ENCODE peak calls at places on chromosomes 11 and 22, in eight cellular contexts. Z is mammary epithelial cell, V is HCT116, B is SK-N-SH, C is OCI-LY7, A is Karpas-422, L is PC-3, R is IMR-90. P is an unnamed sample.

GRCh38 chr11:19679952-19680823 is 32.4 kb upstream of the NAV2 start:
- DNase-seq in C (no peak), L (peak; percentile 97), Z (peak; percentile 97), R (peak; percentile 99), V (peak; percentile 75), B (peak; percentile 60), A (no peak), P (peak; percentile 26)

GRCh38 chr11:36026315-36026968 is 82.6 kb downstream of the LDLRAD3 start:
- DNase-seq in C (no peak), B (no peak), Z (no peak), L (no peak), V (no peak), A (no peak), R (no peak), P (no peak)

GRCh38 chr11:35555238-35555887 is 29.9 kb upstream of the PAMR1 start:
- DNase-seq in V (no peak), A (no peak), C (no peak), Z (no peak), R (peak; percentile 66), B (no peak), L (no peak), P (no peak)

GRCh38 chr11:114362958-114363357 is 37.4 kb downstream of the C11orf71 start:
- DNase-seq in A (no peak), L (no peak), V (no peak), B (no peak), C (no peak), Z (no peak), R (no peak), P (no peak)

GRCh38 chr11:121473064-121473777 is 20.5 kb upstream of the SORL1-AS1 start:
- DNase-seq in Z (peak; percentile 45), A (no peak), C (no peak), L (no peak), V (no peak), B (no peak), R (peak; percentile 73), P (no peak)

GRCh38 chr11:61961570-61962212 is 5.7 kb downstream of the FTH1 start:
- DNase-seq in R (no peak), V (no peak), B (no peak), C (no peak), A (no peak), Z (peak; percentile 12), L (peak; percentile 35), P (no peak)

GRCh38 chr11:87036756-87037449 is 831 bp upstream of the TMEM135 start:
- DNase-seq in B (no peak), R (no peak), L (peak; percentile 51), Z (no peak), V (no peak), A (peak; percentile 73), C (peak; percentile 31), P (no peak)

GRCh38 chr22:23906641-23907040 is 12.5 kb downstream of the MIF start:
- DNase-seq in V (no peak), B (no peak), L (no peak), A (no peak), C (no peak), Z (no peak), R (no peak), P (no peak)

GRCh38 chr11:64874841-64875240 is 3.6 kb downstream of the EHD1 start:
- DNase-seq in C (no peak), V (no peak), R (no peak), L (no peak), A (no peak), B (no peak), Z (no peak), P (no peak)

GRCh38 chr22:43425976-43426785 is 14.4 kb downstream of the MPPED1 start:
- DNase-seq in A (no peak), C (no peak), Z (no peak), V (no peak), R (no peak), L (no peak), B (no peak), P (no peak)

GRCh38 chr22:43429426-43429825 is 17.6 kb downstream of the MPPED1 start:
- DNase-seq in V (no peak), C (no peak), B (no peak), L (no peak), R (no peak), Z (no peak), A (no peak), P (no peak)

GRCh38 chr22:43426816-43427215 is 15.0 kb downstream of the MPPED1 start:
- DNase-seq in C (no peak), V (no peak), A (no peak), Z (no peak), R (no peak), L (no peak), B (no peak), P (no peak)

GRCh38 chr22:43427296-43428004 is 15.6 kb downstream of the MPPED1 start:
- DNase-seq in A (no peak), L (no peak), V (no peak), B (no peak), R (no peak), Z (no peak), C (no peak), P (no peak)

DNA sequence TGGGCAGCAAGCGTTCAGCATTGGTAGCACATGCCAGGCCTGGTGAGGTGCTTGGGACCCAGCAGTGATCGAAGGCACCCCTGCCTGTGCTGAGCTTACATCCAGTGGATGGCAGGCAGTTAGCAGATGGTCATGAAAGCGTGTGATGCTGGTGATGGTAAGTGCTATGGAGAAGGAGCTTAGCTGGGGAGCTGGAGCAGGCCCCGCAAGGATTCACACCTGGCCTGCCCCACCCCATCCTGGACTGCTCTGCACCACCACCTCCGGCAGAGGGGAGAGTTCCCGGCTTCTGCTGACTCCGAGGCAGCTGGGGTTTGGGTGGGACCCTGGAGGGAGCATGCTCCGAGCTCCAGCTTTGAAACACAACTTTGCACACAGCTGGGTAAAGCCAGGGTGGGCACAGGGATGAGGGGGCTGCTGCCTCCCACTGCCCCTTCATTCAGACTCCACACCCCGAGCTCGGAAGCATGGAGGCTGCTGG is 16.2 kb downstream of the MPPED1 start:
- DNase-seq in L (no peak), V (no peak), Z (no peak), R (no peak), A (no peak), B (no peak), C (no peak), P (no peak)
- H4K20me1 ChIP-seq in L (no peaks in the 10 kb centered on the region), V (no peaks in the 10 kb centered on the region), Z (no peaks in the 10 kb centered on the region), R (no peaks in the 10 kb centered on the region), A (no peaks in the 10 kb centered on the region), B (no peaks in the 10 kb centered on the region), C (no peaks in the 10 kb centered on the region), P (peaks cover 2% of the 10 kb centered on the region)

DNA sequence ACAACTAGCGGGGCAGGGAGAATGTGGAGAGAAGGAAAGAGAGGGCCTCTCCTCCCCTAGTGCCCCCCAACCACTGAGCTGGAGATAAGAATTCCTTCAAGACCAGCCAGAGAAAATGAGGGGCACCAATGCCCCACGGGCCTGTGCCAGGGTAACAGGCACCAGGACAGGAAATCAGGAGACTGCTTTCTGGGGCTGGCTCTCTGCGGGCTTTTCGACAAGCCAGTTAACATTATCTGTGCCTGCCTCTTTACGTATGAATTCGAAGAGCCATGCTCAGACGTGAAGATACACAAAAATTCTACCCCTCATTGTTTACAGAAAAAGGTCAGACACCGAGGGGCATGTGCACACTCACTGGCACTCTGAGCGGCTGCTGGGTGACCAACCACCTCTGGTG is 52.1 kb downstream of the MYH9 start:
- DNase-seq in V (no peak), L (no peak), Z (no peak), A (no peak), R (no peak), B (no peak), C (no peak), P (no peak)
- H4K20me1 ChIP-seq in V (no peaks in the 10 kb centered on the region), L (peaks cover 28% of the 10 kb centered on the region), Z (no peaks in the 10 kb centered on the region), A (peaks cover 8% of the 10 kb centered on the region), R (peaks cover 88% of the 10 kb centered on the region), B (peaks cover 34% of the 10 kb centered on the region), C (no peaks in the 10 kb centered on the region), P (peaks cover 41% of the 10 kb centered on the region)

GRCh38 chr22:35314161-35314942 is 14.7 kb downstream of the TOM1 start:
- DNase-seq in A (no peak), B (no peak), R (no peak), V (no peak), Z (no peak), C (no peak), L (no peak), P (no peak)

GRCh38 chr22:35315141-35315854 is 15.6 kb downstream of the TOM1 start:
- DNase-seq in V (no peak), Z (no peak), C (no peak), A (no peak), L (no peak), R (no peak), B (no peak), P (no peak)

GRCh38 chr22:35318346-35319215 is 18.9 kb downstream of the TOM1 start:
- DNase-seq in R (no peak), Z (no peak), B (no peak), L (no peak), C (no peak), A (no peak), V (no peak), P (no peak)

GRCh38 chr22:35317680-35318290 is 18.1 kb downstream of the TOM1 start:
- DNase-seq in R (no peak), L (no peak), A (no peak), Z (no peak), B (no peak), C (no peak), V (no peak), P (no peak)

DNA sequence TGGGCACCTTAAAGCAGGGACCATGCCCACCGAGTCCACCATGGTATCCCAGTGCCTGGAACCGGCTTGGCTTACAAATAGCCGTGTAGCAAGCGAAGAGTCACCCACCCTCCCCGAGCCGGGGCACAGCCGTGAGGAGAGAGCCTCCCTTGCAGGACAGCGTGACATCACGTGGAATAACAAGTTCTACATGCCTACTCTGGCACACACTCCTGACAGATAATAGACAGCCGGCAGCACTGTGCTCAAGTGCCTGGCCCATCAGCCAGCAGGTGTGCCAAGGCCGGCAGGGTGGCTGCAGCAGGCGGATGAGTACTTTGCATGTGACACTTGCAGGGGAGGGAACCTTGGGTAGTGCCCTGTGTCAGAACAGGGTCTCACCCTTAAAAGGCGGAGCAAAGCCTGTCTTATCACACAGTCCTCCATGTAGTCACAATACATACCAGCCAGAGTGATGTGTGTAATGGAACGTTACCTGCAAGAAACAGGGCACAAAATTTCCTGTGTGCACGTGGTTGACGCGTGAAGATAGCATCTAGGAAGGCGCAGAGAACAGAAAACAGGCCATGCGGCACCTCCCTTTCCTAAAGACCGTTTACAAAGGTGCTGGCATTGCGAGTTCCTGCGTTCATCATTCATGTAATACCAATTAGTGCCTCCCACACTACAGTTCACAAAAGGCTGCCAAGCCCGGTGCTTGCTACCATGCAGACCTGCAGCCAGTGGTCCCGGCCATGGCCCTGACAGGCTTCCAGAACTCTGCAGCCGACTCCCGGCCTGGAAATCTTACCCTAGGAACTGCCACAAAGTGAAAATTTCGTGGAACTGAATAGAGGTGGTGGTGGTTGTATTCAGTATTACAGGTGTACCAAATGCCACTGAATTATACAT is 16.4 kb downstream of the TOM1 start:
- DNase-seq in A (no peak), C (no peak), V (no peak), Z (no peak), B (no peak), L (no peak), R (no peak), P (no peak)
- H4K20me1 ChIP-seq in A (peaks cover 15% of the 10 kb centered on the region), C (no peaks in the 10 kb centered on the region), V (no peaks in the 10 kb centered on the region), Z (no peaks in the 10 kb centered on the region), B (peaks cover 5% of the 10 kb centered on the region), L (no peaks in the 10 kb centered on the region), R (peaks cover 75% of the 10 kb centered on the region), P (peaks cover 2% of the 10 kb centered on the region)

DNA sequence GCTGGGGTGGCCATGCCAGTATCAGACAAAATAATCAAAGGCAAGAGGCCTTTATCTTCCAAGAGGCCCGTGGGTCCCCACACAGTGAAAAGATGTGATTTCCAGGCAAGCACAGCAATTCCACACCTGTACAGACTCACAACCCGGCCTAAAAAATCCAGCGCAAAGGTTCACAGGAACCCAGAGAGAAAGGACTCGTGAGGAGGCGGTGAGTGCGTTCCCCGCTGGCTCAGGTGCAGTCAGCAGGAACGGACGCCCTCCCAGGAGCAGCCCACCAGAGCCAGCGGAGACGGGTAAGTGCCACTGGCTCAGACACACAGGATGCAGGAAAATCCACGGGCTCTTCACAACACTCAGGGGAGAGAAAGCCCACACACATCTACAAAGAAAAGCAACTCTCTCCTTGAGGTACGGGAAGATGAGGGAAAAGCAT is 4.4 kb downstream of the TOLLIP start:
- DNase-seq in C (no peak), A (no peak), Z (no peak), L (no peak), R (no peak), B (no peak), V (no peak), P (no peak)
- H4K20me1 ChIP-seq in C (no peaks in the 10 kb centered on the region), A (no peaks in the 10 kb centered on the region), Z (no peaks in the 10 kb centered on the region), L (no peaks in the 10 kb centered on the region), R (peaks cover 84% of the 10 kb centered on the region), B (peaks cover 53% of the 10 kb centered on the region), V (no peaks in the 10 kb centered on the region), P (peaks cover 18% of the 10 kb centered on the region)

P was measured in keratinocyte.